ENCODE peak calls at places on chromosomes 1 and 21, in four cellular contexts. O is HCT116, K is mesenchymal stem cell, V is IMR-90. T is an unnamed sample.

GRCh38 chr1:34859442-34860200 is at the start of gene SMIM12:
- DNase-seq in O (peak), K (peak), V (peak), T (peak)

GRCh38 chr1:21907737-21908136 is 29.4 kb downstream of the HSPG2 start:
- DNase-seq in O (no peak), K (no peak), V (no peak), T (no peak)

GRCh38 chr1:32142446-32143301 is 34.8 kb downstream of the KPNA6 start:
- DNase-seq in O (no peak), K (peak), V (peak), T (peak)

GRCh38 chr1:1988061-1988945 is 15.3 kb downstream of the CFAP74 start:
- DNase-seq in O (no peak), K (no peak), V (no peak), T (no peak)

GRCh38 chr1:50232271-50232670 is 123.6 kb downstream of the ELAVL4 start:
- DNase-seq in O (no peak), K (no peak), V (no peak), T (no peak)

GRCh38 chr1:207398986-207399385 is 55.1 kb upstream of the CR2 start:
- DNase-seq in O (no peak), K (no peak), V (no peak), T (no peak)

GRCh38 chr1:1085171-1085841 is 11.2 kb upstream of the RNF223 start:
- DNase-seq in O (no peak), K (no peak), V (no peak), T (peak)

GRCh38 chr1:118136511-118136937 is 48.5 kb downstream of the SPAG17 start:
- DNase-seq in O (no peak), K (peak), V (peak), T (peak)

GRCh38 chr21:38925923-38926322 is 120.2 kb downstream of the ETS2 start:
- DNase-seq in O (no peak), K (peak), V (peak), T (peak)

GRCh38 chr1:208235983-208236761 is 8.0 kb downstream of the PLXNA2 start:
- DNase-seq in O (no peak), K (peak), V (peak), T (peak)

GRCh38 chr1:50213505-50213904 is 104.8 kb downstream of the ELAVL4 start:
- DNase-seq in O (no peak), K (no peak), V (no peak), T (no peak)

GRCh38 chr1:24966724-24967346 is 36.8 kb upstream of the RUNX3 start:
- DNase-seq in O (peak), K (peak), V (peak), T (peak)

GRCh38 chr1:16110884-16111283 is 37.4 kb upstream of the FAM131C start:
- DNase-seq in O (no peak), K (no peak), V (no peak), T (no peak)

GRCh38 chr1:96565546-96565945 is 156.0 kb upstream of the PTBP2 start:
- DNase-seq in O (no peak), K (no peak), V (no peak), T (no peak)

GRCh38 chr1:209325492-209325891 is 258.0 kb upstream of the CAMK1G start:
- DNase-seq in O (no peak), K (no peak), V (no peak), T (no peak)

GRCh38 chr21:32360401-32360981 is 32.3 kb downstream of the URB1 start:
- DNase-seq in O (no peak), K (no peak), V (no peak), T (no peak)

GRCh38 chr1:70140343-70140742 is 65.0 kb downstream of the LRRC40 start:
- DNase-seq in O (no peak), K (peak), V (peak), T (peak)

GRCh38 chr1:210876275-210876674 is 257.7 kb downstream of the KCNH1 start:
- DNase-seq in O (no peak), K (no peak), V (no peak), T (no peak)

GRCh38 chr1:177593105-177593504 is 376.8 kb downstream of the SEC16B start:
- DNase-seq in O (no peak), K (no peak), V (no peak), T (no peak)

GRCh38 chr1:221035680-221036153 is 156.5 kb downstream of the HLX start:
- DNase-seq in O (no peak), K (peak), V (peak), T (no peak)

GRCh38 chr1:84689514-84690396 is 506 bp downstream of the SSX2IP start:
- DNase-seq in O (no peak), K (peak), V (peak), T (peak)

GRCh38 chr1:2148691-2149090 is 45.9 kb downstream of the FAAP20 start:
- DNase-seq in O (no peak), K (no peak), V (no peak), T (no peak)

GRCh38 chr1:55478742-55479141 is 263.6 kb upstream of the USP24 start:
- DNase-seq in O (peak), K (peak), V (peak), T (no peak)

DNA sequence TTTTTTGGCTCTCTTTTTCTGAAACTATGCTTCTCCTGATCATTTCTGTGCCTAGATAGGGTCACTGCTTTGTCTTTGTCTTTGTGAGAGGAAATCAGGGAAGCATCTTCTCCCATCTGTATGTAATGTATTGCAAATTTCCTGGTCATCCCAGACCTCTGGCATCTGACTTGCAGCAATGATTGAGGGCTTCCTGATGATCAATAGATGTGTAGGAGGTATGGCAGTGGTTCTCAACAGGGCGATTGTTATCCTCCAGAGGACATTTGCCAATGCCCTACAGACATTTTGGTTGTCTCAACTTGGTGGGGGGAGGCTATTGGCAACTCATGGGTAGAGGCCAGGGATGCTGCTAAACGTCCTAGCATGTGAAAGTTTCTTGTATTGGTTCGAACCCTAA is 64.8 kb downstream of the RGL1 start:
- DNase-seq in O (no peak), K (no peak), V (peak), T (no peak)
- H2AFZ ChIP-seq in O (no peak), K (no peak), V (no peak), T (no peak)

GRCh38 chr1:196382383-196382782 is 225.9 kb downstream of the KCNT2 start:
- DNase-seq in O (no peak), K (no peak), V (no peak), T (no peak)

GRCh38 chr1:196381544-196381943 is 226.7 kb downstream of the KCNT2 start:
- DNase-seq in O (no peak), K (no peak), V (no peak), T (no peak)

GRCh38 chr1:196377811-196378210 is 230.4 kb downstream of the KCNT2 start:
- DNase-seq in O (no peak), K (no peak), V (no peak), T (no peak)

GRCh38 chr1:196376648-196377295 is 231.5 kb downstream of the KCNT2 start:
- DNase-seq in O (no peak), K (no peak), V (no peak), T (no peak)

GRCh38 chr1:196380311-196380710 is 227.9 kb downstream of the KCNT2 start:
- DNase-seq in O (no peak), K (peak), V (no peak), T (peak)
- H2AFZ ChIP-seq in O (no peak), K (no peak), V (no peak), T (no peak)

GRCh38 chr1:167126317-167126716 is 32.4 kb downstream of the STYXL2 start:
- DNase-seq in O (no peak), K (no peak), V (no peak), T (no peak)

GRCh38 chr1:167127661-167128060 is 33.8 kb downstream of the STYXL2 start:
- DNase-seq in O (no peak), K (no peak), V (no peak), T (no peak)

GRCh38 chr1:167127236-167127635 is 33.4 kb downstream of the STYXL2 start:
- DNase-seq in O (no peak), K (no peak), V (no peak), T (no peak)

GRCh38 chr1:167126811-167127210 is 32.9 kb downstream of the STYXL2 start:
- DNase-seq in O (no peak), K (no peak), V (no peak), T (no peak)

GRCh38 chr1:167128261-167129227 is 34.7 kb downstream of the STYXL2 start:
- DNase-seq in O (no peak), K (no peak), V (no peak), T (no peak)
- H2AFZ ChIP-seq in O (no peak), K (no peak), V (no peak), T (no peak)

GRCh38 chr1:225329041-225329440 is 98.8 kb downstream of the LBR start:
- DNase-seq in O (no peak), K (no peak), V (no peak), T (peak)
- H2AFZ ChIP-seq in O (no peak), K (no peak), V (no peak), T (no peak)

GRCh38 chr1:154938604-154939399 is 2.3 kb upstream of the PMVK start:
- DNase-seq in O (no peak), K (no peak), V (no peak), T (peak)
- H2AFZ ChIP-seq in O (no peak), K (no peak), V (no peak), T (no peak)

DNA sequence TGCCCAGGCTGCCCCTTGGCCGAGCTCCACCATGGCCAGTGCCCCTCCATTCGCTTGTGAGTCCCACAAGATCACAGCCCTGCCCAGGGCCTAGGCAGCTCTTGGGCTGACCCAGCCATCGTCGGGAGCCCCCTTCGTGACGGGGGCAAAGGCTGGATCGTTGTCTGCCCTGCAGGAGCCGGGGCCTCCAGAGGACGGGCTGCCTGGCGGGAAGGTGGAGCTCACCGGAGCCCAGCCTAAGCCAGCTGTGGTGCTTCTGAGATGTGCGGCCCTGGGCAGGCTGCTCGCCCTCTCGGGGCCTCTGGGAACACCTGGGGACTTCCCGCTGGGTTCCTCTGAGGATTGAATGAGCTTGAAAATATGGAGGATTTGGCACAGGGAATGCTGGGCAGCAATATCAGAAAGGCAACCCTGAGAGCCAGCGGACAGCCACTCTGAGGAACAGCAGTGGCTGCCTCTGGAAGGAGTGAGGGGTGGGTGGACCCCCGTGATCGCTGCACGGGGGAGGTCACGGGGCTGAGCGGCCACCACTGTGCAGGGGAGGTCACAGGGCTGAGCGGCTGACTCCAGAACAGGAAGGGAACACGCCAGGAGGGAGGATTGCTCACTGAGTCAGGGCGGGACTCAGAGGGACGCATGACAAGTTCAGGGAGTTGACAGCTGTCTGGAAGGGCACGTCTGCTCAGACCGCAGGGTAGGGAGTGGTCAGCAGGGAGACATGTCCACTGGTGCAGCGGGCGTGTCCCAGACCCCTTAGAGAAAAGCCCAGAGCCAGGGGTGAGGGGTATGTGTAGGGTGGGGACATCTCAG is 19.3 kb downstream of the TP73 start:
- DNase-seq in O (no peak), K (no peak), V (no peak), T (no peak)
- H2AFZ ChIP-seq in O (no peak), K (no peak), V (peak), T (no peak)

GRCh38 chr1:234927312-234927967 is 201.2 kb downstream of the TOMM20 start:
- DNase-seq in O (no peak), K (no peak), V (no peak), T (no peak)
- H2AFZ ChIP-seq in O (no peak), K (no peak), V (peak), T (no peak)

DNA sequence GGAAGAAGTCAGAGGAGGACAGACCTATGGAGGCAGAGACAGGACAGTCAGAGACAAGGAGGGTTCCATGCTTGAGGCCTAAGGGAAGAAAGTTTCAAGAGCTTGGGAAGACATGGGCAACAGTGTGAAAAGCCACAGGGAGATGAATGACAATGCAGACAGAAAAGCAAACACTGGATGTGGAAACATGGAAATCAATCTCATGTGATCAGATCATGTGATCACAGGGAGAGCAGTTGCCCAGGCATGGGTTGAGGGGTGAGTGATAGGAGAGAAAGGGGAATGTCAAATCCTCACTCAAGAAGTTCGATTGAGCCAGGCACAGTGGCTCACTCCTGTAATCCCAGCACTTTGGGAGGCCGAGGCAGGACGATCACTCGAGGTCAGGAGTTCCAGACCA is 17.2 kb downstream of the PTAFR start:
- DNase-seq in O (no peak), K (no peak), V (no peak), T (no peak)
- H2AFZ ChIP-seq in O (no peak), K (no peak), V (no peak), T (no peak)